ENCODE peak calls at places on chromosomes 6 and 20, in ten cellular contexts. One of them, this sample, is unnamed.

GRCh38 chr20:48601798-48602197 is 226.0 kb downstream of the PREX1 start:
- DNase-seq in ascending aorta: no peak
- DNase-seq in uterus: no peak
- DNase-seq in CD8-positive, alpha-beta memory T cell: peak
- DNase-seq in upper lobe of right lung: no peak
- DNase-seq in choroid plexus epithelial cell: no peak
- DNase-seq in neural progenitor cell: no peak
- DNase-seq in astrocyte of the spinal cord: no peak
- DNase-seq in lung: no peak
- DNase-seq in left ventricle myocardium inferior: no peak
- DNase-seq in this sample: no peak

GRCh38 chr6:34237316-34237721 is 646 bp downstream of the HMGA1 start:
- DNase-seq in ascending aorta: no peak
- DNase-seq in uterus: peak
- DNase-seq in CD8-positive, alpha-beta memory T cell: peak
- DNase-seq in upper lobe of right lung: peak
- DNase-seq in choroid plexus epithelial cell: no peak
- DNase-seq in neural progenitor cell: peak
- DNase-seq in astrocyte of the spinal cord: no peak
- DNase-seq in lung: no peak
- DNase-seq in left ventricle myocardium inferior: no peak
- DNase-seq in this sample: no peak

GRCh38 chr6:154496191-154496590 is 14.3 kb downstream of the CNKSR3 start:
- DNase-seq in ascending aorta: no peak
- DNase-seq in uterus: no peak
- DNase-seq in CD8-positive, alpha-beta memory T cell: no peak
- DNase-seq in upper lobe of right lung: no peak
- DNase-seq in choroid plexus epithelial cell: no peak
- DNase-seq in neural progenitor cell: no peak
- DNase-seq in astrocyte of the spinal cord: no peak
- DNase-seq in lung: no peak
- DNase-seq in left ventricle myocardium inferior: no peak
- DNase-seq in this sample: no peak

GRCh38 chr6:79702701-79703100 is 71.6 kb downstream of the SH3BGRL2 start:
- DNase-seq in ascending aorta: no peak
- DNase-seq in uterus: no peak
- DNase-seq in CD8-positive, alpha-beta memory T cell: peak
- DNase-seq in upper lobe of right lung: no peak
- DNase-seq in choroid plexus epithelial cell: no peak
- DNase-seq in neural progenitor cell: no peak
- DNase-seq in astrocyte of the spinal cord: no peak
- DNase-seq in lung: no peak
- DNase-seq in left ventricle myocardium inferior: no peak
- DNase-seq in this sample: no peak

GRCh38 chr6:128500017-128500416 is 20.4 kb downstream of the PTPRK start:
- DNase-seq in ascending aorta: no peak
- DNase-seq in uterus: no peak
- DNase-seq in CD8-positive, alpha-beta memory T cell: no peak
- DNase-seq in upper lobe of right lung: no peak
- DNase-seq in choroid plexus epithelial cell: no peak
- DNase-seq in neural progenitor cell: no peak
- DNase-seq in astrocyte of the spinal cord: no peak
- DNase-seq in lung: no peak
- DNase-seq in left ventricle myocardium inferior: no peak
- DNase-seq in this sample: no peak

GRCh38 chr6:7976485-7977010 is 66.0 kb upstream of the TXNDC5 start:
- DNase-seq in ascending aorta: no peak
- DNase-seq in uterus: no peak
- DNase-seq in CD8-positive, alpha-beta memory T cell: no peak
- DNase-seq in upper lobe of right lung: no peak
- DNase-seq in choroid plexus epithelial cell: no peak
- DNase-seq in neural progenitor cell: no peak
- DNase-seq in astrocyte of the spinal cord: no peak
- DNase-seq in lung: no peak
- DNase-seq in left ventricle myocardium inferior: no peak
- DNase-seq in this sample: no peak

GRCh38 chr20:13231031-13231752 is 10.1 kb downstream of the ISM1 start:
- DNase-seq in ascending aorta: no peak
- DNase-seq in uterus: no peak
- DNase-seq in CD8-positive, alpha-beta memory T cell: peak
- DNase-seq in upper lobe of right lung: no peak
- DNase-seq in choroid plexus epithelial cell: no peak
- DNase-seq in neural progenitor cell: no peak
- DNase-seq in astrocyte of the spinal cord: peak
- DNase-seq in lung: no peak
- DNase-seq in left ventricle myocardium inferior: no peak
- DNase-seq in this sample: no peak

GRCh38 chr6:148021135-148021534 is 321.5 kb upstream of the SASH1 start:
- DNase-seq in ascending aorta: no peak
- DNase-seq in uterus: no peak
- DNase-seq in CD8-positive, alpha-beta memory T cell: no peak
- DNase-seq in upper lobe of right lung: no peak
- DNase-seq in choroid plexus epithelial cell: no peak
- DNase-seq in neural progenitor cell: no peak
- DNase-seq in astrocyte of the spinal cord: no peak
- DNase-seq in lung: no peak
- DNase-seq in left ventricle myocardium inferior: no peak
- DNase-seq in this sample: no peak

DNA sequence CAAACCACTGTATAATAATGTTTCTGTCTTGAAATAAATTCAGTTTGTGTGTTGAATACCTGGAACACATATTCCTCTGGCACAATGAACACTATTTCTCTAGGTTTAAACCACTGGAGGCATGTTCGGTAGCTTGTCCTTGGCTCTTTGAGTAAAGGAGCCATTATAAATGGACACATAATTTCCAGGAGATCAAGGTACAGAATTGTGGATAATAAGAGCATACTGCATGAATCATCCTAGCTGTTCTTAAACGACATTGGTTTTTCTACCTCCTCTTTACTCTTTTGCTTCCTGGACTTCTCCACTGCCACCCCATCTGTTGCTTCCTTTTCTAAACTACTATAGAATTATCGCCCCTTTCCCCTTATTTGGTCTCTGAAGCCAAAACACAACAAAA is 1.2 kb downstream of the CENPW start:
- DNase-seq in ascending aorta: no peak
- DNase-seq in uterus: no peak
- DNase-seq in CD8-positive, alpha-beta memory T cell: no peak
- DNase-seq in upper lobe of right lung: no peak
- DNase-seq in choroid plexus epithelial cell: no peak
- DNase-seq in neural progenitor cell: no peak
- DNase-seq in astrocyte of the spinal cord: no peak
- DNase-seq in lung: no peak
- DNase-seq in left ventricle myocardium inferior: no peak
- DNase-seq in this sample: no peak
- H3K4me3 ChIP-seq in ascending aorta: peak
- H3K4me3 ChIP-seq in uterus: peak
- H3K4me3 ChIP-seq in CD8-positive, alpha-beta memory T cell: peak
- H3K4me3 ChIP-seq in upper lobe of right lung: no peak
- H3K4me3 ChIP-seq in choroid plexus epithelial cell: no peak
- H3K4me3 ChIP-seq in neural progenitor cell: peak
- H3K4me3 ChIP-seq in astrocyte of the spinal cord: peak
- H3K4me3 ChIP-seq in lung: no peak
- H3K4me3 ChIP-seq in left ventricle myocardium inferior: no peak
- H3K4me3 ChIP-seq in this sample: peak

DNA sequence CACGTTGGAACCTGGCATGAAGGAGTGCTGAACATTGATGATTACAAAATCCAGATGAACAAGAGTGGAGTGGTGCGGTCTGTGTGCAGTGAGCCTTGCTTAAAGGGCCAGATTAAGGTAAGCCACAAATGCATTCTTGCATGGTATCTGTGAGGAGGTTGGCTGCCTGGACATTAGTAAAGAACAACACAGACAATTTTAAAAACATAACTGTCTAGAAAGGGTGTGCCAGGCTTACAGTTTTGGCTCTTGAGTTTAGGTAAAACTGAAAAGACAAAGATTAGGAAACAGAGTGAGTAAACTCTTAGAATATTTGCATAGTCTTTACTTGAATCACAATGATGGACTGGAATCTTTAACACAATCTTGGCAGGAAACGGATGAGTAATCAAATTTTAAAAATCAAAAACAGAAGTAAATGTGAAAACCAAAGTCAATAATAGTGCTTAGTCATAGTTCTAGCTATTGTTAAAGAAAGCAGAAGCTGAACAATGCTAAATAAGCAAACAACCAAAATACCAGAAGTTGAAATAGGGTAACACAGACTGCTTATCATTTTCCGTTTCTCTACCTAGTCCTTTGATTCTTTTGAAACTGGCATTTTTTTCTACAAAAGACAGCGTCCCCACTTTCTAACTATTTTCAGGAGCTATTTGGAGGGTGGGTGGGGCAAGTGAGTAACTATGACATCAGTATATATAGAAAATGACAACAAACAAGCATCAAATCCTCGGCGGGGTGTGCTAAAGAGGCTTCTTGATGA is 185.9 kb upstream of the RAB32 start:
- DNase-seq in ascending aorta: no peak
- DNase-seq in uterus: no peak
- DNase-seq in CD8-positive, alpha-beta memory T cell: no peak
- DNase-seq in upper lobe of right lung: no peak
- DNase-seq in choroid plexus epithelial cell: peak
- DNase-seq in neural progenitor cell: no peak
- DNase-seq in astrocyte of the spinal cord: peak
- DNase-seq in lung: no peak
- DNase-seq in left ventricle myocardium inferior: no peak
- DNase-seq in this sample: peak
- H3K4me3 ChIP-seq in ascending aorta: no peak
- H3K4me3 ChIP-seq in uterus: no peak
- H3K4me3 ChIP-seq in CD8-positive, alpha-beta memory T cell: no peak
- H3K4me3 ChIP-seq in upper lobe of right lung: no peak
- H3K4me3 ChIP-seq in choroid plexus epithelial cell: peak
- H3K4me3 ChIP-seq in neural progenitor cell: no peak
- H3K4me3 ChIP-seq in astrocyte of the spinal cord: peak
- H3K4me3 ChIP-seq in lung: no peak
- H3K4me3 ChIP-seq in left ventricle myocardium inferior: no peak
- H3K4me3 ChIP-seq in this sample: peak

GRCh38 chr6:118746100-118746874 is 94.9 kb upstream of the CEP85L start:
- DNase-seq in ascending aorta: no peak
- DNase-seq in uterus: no peak
- DNase-seq in CD8-positive, alpha-beta memory T cell: no peak
- DNase-seq in upper lobe of right lung: no peak
- DNase-seq in choroid plexus epithelial cell: no peak
- DNase-seq in neural progenitor cell: no peak
- DNase-seq in astrocyte of the spinal cord: no peak
- DNase-seq in lung: no peak
- DNase-seq in left ventricle myocardium inferior: no peak
- DNase-seq in this sample: no peak

GRCh38 chr6:118750143-118750542 is 98.8 kb upstream of the CEP85L start:
- DNase-seq in ascending aorta: no peak
- DNase-seq in uterus: no peak
- DNase-seq in CD8-positive, alpha-beta memory T cell: no peak
- DNase-seq in upper lobe of right lung: no peak
- DNase-seq in choroid plexus epithelial cell: peak
- DNase-seq in neural progenitor cell: no peak
- DNase-seq in astrocyte of the spinal cord: peak
- DNase-seq in lung: no peak
- DNase-seq in left ventricle myocardium inferior: no peak
- DNase-seq in this sample: no peak

GRCh38 chr6:118745156-118745555 is 93.8 kb upstream of the CEP85L start:
- DNase-seq in ascending aorta: no peak
- DNase-seq in uterus: no peak
- DNase-seq in CD8-positive, alpha-beta memory T cell: no peak
- DNase-seq in upper lobe of right lung: no peak
- DNase-seq in choroid plexus epithelial cell: no peak
- DNase-seq in neural progenitor cell: no peak
- DNase-seq in astrocyte of the spinal cord: no peak
- DNase-seq in lung: no peak
- DNase-seq in left ventricle myocardium inferior: no peak
- DNase-seq in this sample: no peak

GRCh38 chr6:118751072-118751471 is 99.7 kb upstream of the CEP85L start:
- DNase-seq in ascending aorta: no peak
- DNase-seq in uterus: no peak
- DNase-seq in CD8-positive, alpha-beta memory T cell: no peak
- DNase-seq in upper lobe of right lung: no peak
- DNase-seq in choroid plexus epithelial cell: no peak
- DNase-seq in neural progenitor cell: no peak
- DNase-seq in astrocyte of the spinal cord: no peak
- DNase-seq in lung: no peak
- DNase-seq in left ventricle myocardium inferior: no peak
- DNase-seq in this sample: no peak

DNA sequence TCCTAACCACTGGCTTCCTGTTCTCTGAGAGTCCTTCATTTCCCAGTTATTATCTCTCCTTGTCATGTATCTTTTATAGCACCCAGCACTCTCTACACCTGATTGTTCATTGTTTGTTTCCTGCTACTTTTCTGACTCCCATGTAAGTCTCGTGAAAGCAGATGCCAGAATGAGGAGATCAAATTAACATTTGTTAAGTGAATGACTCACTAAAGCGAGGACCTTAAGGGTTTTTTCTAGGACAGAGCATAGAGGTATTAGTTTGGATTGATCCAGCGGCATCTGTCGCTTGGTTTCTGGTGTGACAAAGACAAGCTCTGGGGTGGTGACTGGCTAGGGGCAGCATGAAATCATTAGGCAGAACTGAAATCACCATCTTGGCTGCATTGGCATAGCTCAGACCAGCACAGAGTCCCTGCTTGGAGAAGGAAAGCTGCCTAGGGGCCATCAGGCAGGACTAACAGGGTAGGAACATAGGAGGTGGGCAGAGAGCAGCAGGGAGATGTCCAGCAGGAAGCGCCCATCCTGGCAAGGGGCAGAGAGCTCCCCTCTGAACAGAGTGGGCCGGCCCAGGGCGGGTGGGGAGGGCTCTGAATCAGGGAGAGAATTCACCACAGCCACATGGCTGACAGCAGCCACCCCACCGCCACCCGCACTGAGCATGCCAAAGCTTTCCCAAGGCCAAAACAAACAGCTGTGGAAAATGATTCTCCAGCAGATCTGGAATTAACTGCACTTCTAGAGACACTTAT is 97.1 kb upstream of the CEP85L start:
- DNase-seq in ascending aorta: no peak
- DNase-seq in uterus: no peak
- DNase-seq in CD8-positive, alpha-beta memory T cell: no peak
- DNase-seq in upper lobe of right lung: peak
- DNase-seq in choroid plexus epithelial cell: no peak
- DNase-seq in neural progenitor cell: peak
- DNase-seq in astrocyte of the spinal cord: peak
- DNase-seq in lung: no peak
- DNase-seq in left ventricle myocardium inferior: no peak
- DNase-seq in this sample: peak
- H3K4me3 ChIP-seq in ascending aorta: peak
- H3K4me3 ChIP-seq in uterus: no peak
- H3K4me3 ChIP-seq in CD8-positive, alpha-beta memory T cell: no peak
- H3K4me3 ChIP-seq in upper lobe of right lung: no peak
- H3K4me3 ChIP-seq in choroid plexus epithelial cell: no peak
- H3K4me3 ChIP-seq in neural progenitor cell: no peak
- H3K4me3 ChIP-seq in astrocyte of the spinal cord: peak
- H3K4me3 ChIP-seq in lung: no peak
- H3K4me3 ChIP-seq in left ventricle myocardium inferior: no peak
- H3K4me3 ChIP-seq in this sample: no peak

DNA sequence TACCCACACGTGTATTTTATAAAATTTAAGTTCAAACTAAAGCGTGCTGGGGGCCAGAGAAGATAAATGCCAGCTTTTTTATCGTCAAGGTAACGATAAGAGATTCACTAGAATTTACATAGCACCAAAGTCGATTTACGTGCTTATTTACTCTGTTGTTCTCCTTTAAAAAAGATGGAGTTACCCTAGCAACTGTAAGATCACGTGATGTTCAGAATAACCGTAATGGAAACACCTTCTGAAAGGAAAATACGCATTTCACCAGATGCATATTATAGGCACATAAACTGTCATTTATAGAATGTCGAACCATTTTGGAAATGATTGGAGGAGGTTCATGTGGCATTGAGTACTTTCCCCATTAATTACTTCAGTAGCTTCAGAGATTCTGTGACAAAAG is 207.6 kb downstream of the TSHZ2 start:
- DNase-seq in ascending aorta: no peak
- DNase-seq in uterus: no peak
- DNase-seq in CD8-positive, alpha-beta memory T cell: no peak
- DNase-seq in upper lobe of right lung: no peak
- DNase-seq in choroid plexus epithelial cell: no peak
- DNase-seq in neural progenitor cell: no peak
- DNase-seq in astrocyte of the spinal cord: no peak
- DNase-seq in lung: no peak
- DNase-seq in left ventricle myocardium inferior: no peak
- DNase-seq in this sample: no peak
- H3K4me3 ChIP-seq in ascending aorta: no peak
- H3K4me3 ChIP-seq in uterus: no peak
- H3K4me3 ChIP-seq in CD8-positive, alpha-beta memory T cell: no peak
- H3K4me3 ChIP-seq in upper lobe of right lung: no peak
- H3K4me3 ChIP-seq in choroid plexus epithelial cell: no peak
- H3K4me3 ChIP-seq in neural progenitor cell: no peak
- H3K4me3 ChIP-seq in astrocyte of the spinal cord: no peak
- H3K4me3 ChIP-seq in lung: no peak
- H3K4me3 ChIP-seq in left ventricle myocardium inferior: no peak
- H3K4me3 ChIP-seq in this sample: no peak